ENCODE peak calls at places on chromosome 14, in six cellular contexts. One of them, this sample, is unnamed. For H3K9me3, the result is how much of the 10 kb centered on the place peaks cover.

GRCh38 chr14:93731753-93732152 is 56.5 kb downstream of the PRIMA1 start:
- DNase-seq in Peyer's patch: no peak
- DNase-seq in upper lobe of right lung: no peak
- DNase-seq in pancreas: no peak
- DNase-seq in left lung: peak
- DNase-seq in SK-N-SH: no peak
- DNase-seq in this sample: no peak

GRCh38 chr14:84937449-84937848 is 592.5 kb upstream of the FLRT2 start:
- DNase-seq in Peyer's patch: no peak
- DNase-seq in upper lobe of right lung: no peak
- DNase-seq in pancreas: peak
- DNase-seq in left lung: no peak
- DNase-seq in SK-N-SH: no peak
- DNase-seq in this sample: no peak

GRCh38 chr14:84390010-84390409 is 1139.9 kb upstream of the FLRT2 start:
- DNase-seq in Peyer's patch: no peak
- DNase-seq in upper lobe of right lung: no peak
- DNase-seq in pancreas: no peak
- DNase-seq in left lung: no peak
- DNase-seq in SK-N-SH: no peak
- DNase-seq in this sample: no peak

GRCh38 chr14:72883109-72883508 is 10.8 kb downstream of the DPF3 start:
- DNase-seq in Peyer's patch: no peak
- DNase-seq in upper lobe of right lung: no peak
- DNase-seq in pancreas: no peak
- DNase-seq in left lung: no peak
- DNase-seq in SK-N-SH: no peak
- DNase-seq in this sample: no peak

GRCh38 chr14:57870686-57871457 is 5.0 kb upstream of the SLC35F4 start:
- DNase-seq in Peyer's patch: no peak
- DNase-seq in upper lobe of right lung: no peak
- DNase-seq in pancreas: no peak
- DNase-seq in left lung: no peak
- DNase-seq in SK-N-SH: no peak
- DNase-seq in this sample: no peak

GRCh38 chr14:29453045-29453444 is 474.6 kb downstream of the PRKD1 start:
- DNase-seq in Peyer's patch: no peak
- DNase-seq in upper lobe of right lung: no peak
- DNase-seq in pancreas: no peak
- DNase-seq in left lung: no peak
- DNase-seq in SK-N-SH: no peak
- DNase-seq in this sample: no peak

GRCh38 chr14:61174395-61175386 is 106.4 kb downstream of the TMEM30B start:
- DNase-seq in Peyer's patch: no peak
- DNase-seq in upper lobe of right lung: no peak
- DNase-seq in pancreas: no peak
- DNase-seq in left lung: no peak
- DNase-seq in SK-N-SH: no peak
- DNase-seq in this sample: no peak

GRCh38 chr14:32201816-32202467 is at the start of gene RNU6-7:
- DNase-seq in Peyer's patch: peak
- DNase-seq in upper lobe of right lung: no peak
- DNase-seq in pancreas: peak
- DNase-seq in left lung: no peak
- DNase-seq in SK-N-SH: peak
- DNase-seq in this sample: peak

GRCh38 chr14:59022144-59022543 is 166.3 kb upstream of the DAAM1 start:
- DNase-seq in Peyer's patch: no peak
- DNase-seq in upper lobe of right lung: no peak
- DNase-seq in pancreas: no peak
- DNase-seq in left lung: no peak
- DNase-seq in SK-N-SH: no peak
- DNase-seq in this sample: no peak

GRCh38 chr14:53306267-53306721 is 153.2 kb upstream of the DDHD1 start:
- DNase-seq in Peyer's patch: peak
- DNase-seq in upper lobe of right lung: peak
- DNase-seq in pancreas: peak
- DNase-seq in left lung: peak
- DNase-seq in SK-N-SH: peak
- DNase-seq in this sample: peak

GRCh38 chr14:73460691-73461127 is 2.4 kb upstream of the NUMB start:
- DNase-seq in Peyer's patch: no peak
- DNase-seq in upper lobe of right lung: no peak
- DNase-seq in pancreas: no peak
- DNase-seq in left lung: no peak
- DNase-seq in SK-N-SH: no peak
- DNase-seq in this sample: no peak

GRCh38 chr14:58171090-58171489 is 19.1 kb upstream of the ARMH4 start:
- DNase-seq in Peyer's patch: peak
- DNase-seq in upper lobe of right lung: peak
- DNase-seq in pancreas: peak
- DNase-seq in left lung: peak
- DNase-seq in SK-N-SH: peak
- DNase-seq in this sample: no peak

GRCh38 chr14:69713127-69713800 is 53.7 kb upstream of the SRSF5 start:
- DNase-seq in Peyer's patch: peak
- DNase-seq in upper lobe of right lung: no peak
- DNase-seq in pancreas: no peak
- DNase-seq in left lung: no peak
- DNase-seq in SK-N-SH: no peak
- DNase-seq in this sample: no peak

GRCh38 chr14:85558505-85558904 is 28.6 kb downstream of the FLRT2 start:
- DNase-seq in Peyer's patch: no peak
- DNase-seq in upper lobe of right lung: no peak
- DNase-seq in pancreas: no peak
- DNase-seq in left lung: no peak
- DNase-seq in SK-N-SH: no peak
- DNase-seq in this sample: no peak

GRCh38 chr14:65229431-65230286 is 127.3 kb upstream of the MAX start:
- DNase-seq in Peyer's patch: peak
- DNase-seq in upper lobe of right lung: peak
- DNase-seq in pancreas: peak
- DNase-seq in left lung: no peak
- DNase-seq in SK-N-SH: peak
- DNase-seq in this sample: peak

GRCh38 chr14:52902971-52903385 is 47.9 kb downstream of the FERMT2 start:
- DNase-seq in Peyer's patch: no peak
- DNase-seq in upper lobe of right lung: no peak
- DNase-seq in pancreas: no peak
- DNase-seq in left lung: no peak
- DNase-seq in SK-N-SH: no peak
- DNase-seq in this sample: no peak

GRCh38 chr14:69490219-69490918 is 5.8 kb downstream of the PLEKHD1 start:
- DNase-seq in Peyer's patch: no peak
- DNase-seq in upper lobe of right lung: peak
- DNase-seq in pancreas: no peak
- DNase-seq in left lung: no peak
- DNase-seq in SK-N-SH: no peak
- DNase-seq in this sample: no peak

GRCh38 chr14:87067597-87067996 is 925.4 kb downstream of the GALC start:
- DNase-seq in Peyer's patch: no peak
- DNase-seq in upper lobe of right lung: no peak
- DNase-seq in pancreas: no peak
- DNase-seq in left lung: no peak
- DNase-seq in SK-N-SH: no peak
- DNase-seq in this sample: no peak

GRCh38 chr14:92316116-92316515 is 6.8 kb upstream of the SLC24A4 start:
- DNase-seq in Peyer's patch: no peak
- DNase-seq in upper lobe of right lung: no peak
- DNase-seq in pancreas: no peak
- DNase-seq in left lung: no peak
- DNase-seq in SK-N-SH: no peak
- DNase-seq in this sample: no peak

GRCh38 chr14:92728781-92729364 is 19.6 kb downstream of the LGMN start:
- DNase-seq in Peyer's patch: peak
- DNase-seq in upper lobe of right lung: no peak
- DNase-seq in pancreas: no peak
- DNase-seq in left lung: peak
- DNase-seq in SK-N-SH: no peak
- DNase-seq in this sample: no peak

GRCh38 chr14:61468063-61468825 is 146.9 kb downstream of the PRKCH start:
- DNase-seq in Peyer's patch: no peak
- DNase-seq in upper lobe of right lung: no peak
- DNase-seq in pancreas: no peak
- DNase-seq in left lung: no peak
- DNase-seq in SK-N-SH: no peak
- DNase-seq in this sample: no peak

GRCh38 chr14:81655423-81656314 is 122.0 kb upstream of the SEL1L start:
- DNase-seq in Peyer's patch: no peak
- DNase-seq in upper lobe of right lung: no peak
- DNase-seq in pancreas: no peak
- DNase-seq in left lung: no peak
- DNase-seq in SK-N-SH: no peak
- DNase-seq in this sample: no peak

GRCh38 chr14:100810861-100811461 is 15.0 kb upstream of the MEG3 start:
- DNase-seq in Peyer's patch: no peak
- DNase-seq in upper lobe of right lung: no peak
- DNase-seq in pancreas: no peak
- DNase-seq in left lung: no peak
- DNase-seq in SK-N-SH: no peak
- DNase-seq in this sample: no peak
- H3K9me3 ChIP-seq in Peyer's patch: under half
- H3K9me3 ChIP-seq in upper lobe of right lung: under half
- H3K9me3 ChIP-seq in pancreas: under half
- H3K9me3 ChIP-seq in left lung: under half
- H3K9me3 ChIP-seq in SK-N-SH: under half
- H3K9me3 ChIP-seq in this sample: under half

DNA sequence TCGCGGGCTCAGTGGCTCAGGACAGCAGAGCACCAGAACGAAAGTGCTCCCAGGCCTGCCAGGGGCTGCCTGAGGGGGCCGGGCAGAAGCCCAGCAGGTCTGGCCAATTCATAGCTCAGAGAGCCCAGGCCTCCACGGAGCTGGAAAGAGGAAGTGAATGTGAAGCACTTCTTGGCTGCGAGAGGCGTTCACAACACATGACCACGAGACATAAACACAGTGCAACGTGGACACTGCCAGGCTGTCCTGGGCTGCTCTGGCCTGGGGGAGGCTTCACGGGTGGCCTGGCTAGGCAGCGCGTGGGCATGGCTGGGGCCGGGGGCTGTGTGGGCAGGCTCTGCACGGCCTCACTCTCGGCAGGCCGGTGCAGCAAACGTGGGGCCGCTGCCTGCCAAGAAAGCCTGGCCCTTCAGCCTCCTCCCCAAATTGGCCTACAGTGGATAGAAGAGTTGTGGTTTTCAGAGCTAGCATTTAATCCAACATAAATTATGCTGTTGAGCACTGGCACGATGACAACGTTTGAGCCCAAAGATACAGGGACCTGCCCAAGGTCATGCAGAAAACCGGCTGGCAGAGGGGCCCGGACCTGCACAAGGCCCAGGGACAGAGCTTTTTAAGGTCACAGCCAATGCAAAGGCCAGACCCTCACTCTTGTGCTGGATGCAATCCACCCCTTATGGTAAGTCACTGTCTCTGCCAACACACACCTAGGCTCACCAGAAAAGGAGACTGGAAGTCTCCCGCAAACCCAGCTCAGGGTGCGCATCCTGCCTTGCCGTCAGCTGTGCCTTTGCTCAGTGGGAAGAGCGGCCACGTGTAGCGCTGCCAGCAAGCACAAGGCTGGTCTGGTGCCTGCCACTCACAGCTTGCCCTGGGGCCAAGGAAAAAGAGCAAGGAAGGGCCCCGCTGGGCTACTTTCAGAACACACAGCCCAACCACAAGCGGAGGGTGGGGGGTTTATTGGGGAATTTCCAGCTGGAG is 8.6 kb downstream of the SLC25A29 start:
- DNase-seq in Peyer's patch: peak
- DNase-seq in upper lobe of right lung: peak
- DNase-seq in pancreas: peak
- DNase-seq in left lung: peak
- DNase-seq in SK-N-SH: peak
- DNase-seq in this sample: no peak
- H3K4me3 ChIP-seq in Peyer's patch: peak
- H3K4me3 ChIP-seq in upper lobe of right lung: peak
- H3K4me3 ChIP-seq in pancreas: no peak
- H3K4me3 ChIP-seq in left lung: no peak
- H3K4me3 ChIP-seq in SK-N-SH: no peak
- H3K4me3 ChIP-seq in this sample: no peak

GRCh38 chr14:106208794-106209193 is 682.4 kb downstream of the TMEM121 start:
- DNase-seq in Peyer's patch: no peak
- DNase-seq in upper lobe of right lung: no peak
- DNase-seq in pancreas: no peak
- DNase-seq in left lung: no peak
- DNase-seq in SK-N-SH: no peak
- DNase-seq in this sample: no peak

GRCh38 chr14:106209745-106210144 is 683.4 kb downstream of the TMEM121 start:
- DNase-seq in Peyer's patch: no peak
- DNase-seq in upper lobe of right lung: no peak
- DNase-seq in pancreas: no peak
- DNase-seq in left lung: no peak
- DNase-seq in SK-N-SH: no peak
- DNase-seq in this sample: peak

GRCh38 chr14:106211489-106211888 is 685.1 kb downstream of the TMEM121 start:
- DNase-seq in Peyer's patch: no peak
- DNase-seq in upper lobe of right lung: no peak
- DNase-seq in pancreas: no peak
- DNase-seq in left lung: no peak
- DNase-seq in SK-N-SH: no peak
- DNase-seq in this sample: no peak

GRCh38 chr14:106207316-106207715 is 680.9 kb downstream of the TMEM121 start:
- DNase-seq in Peyer's patch: no peak
- DNase-seq in upper lobe of right lung: no peak
- DNase-seq in pancreas: no peak
- DNase-seq in left lung: no peak
- DNase-seq in SK-N-SH: no peak
- DNase-seq in this sample: no peak

DNA sequence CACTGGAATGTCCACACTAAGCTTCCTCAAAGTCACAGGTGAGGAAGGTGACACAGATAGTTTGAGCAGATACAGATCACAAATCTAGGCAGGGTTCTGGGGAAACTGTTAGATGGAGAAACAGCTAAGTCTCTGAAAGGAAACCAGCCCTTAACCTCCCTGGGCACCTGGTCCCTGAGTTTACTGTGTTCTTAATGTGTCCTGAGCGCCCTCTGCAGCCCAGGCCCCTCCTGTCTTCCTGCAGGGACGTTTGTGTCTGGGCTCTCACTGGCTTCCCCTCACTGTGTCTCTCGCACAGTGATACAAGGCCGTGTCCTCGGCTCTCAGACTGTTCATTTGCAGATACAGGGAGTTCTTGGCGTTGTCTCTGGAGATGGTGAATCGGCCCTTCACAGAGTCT is 684.3 kb downstream of the TMEM121 start:
- DNase-seq in Peyer's patch: no peak
- DNase-seq in upper lobe of right lung: no peak
- DNase-seq in pancreas: no peak
- DNase-seq in left lung: no peak
- DNase-seq in SK-N-SH: no peak
- DNase-seq in this sample: no peak
- H3K9me3 ChIP-seq in Peyer's patch: under half
- H3K9me3 ChIP-seq in upper lobe of right lung: under half
- H3K9me3 ChIP-seq in pancreas: under half
- H3K9me3 ChIP-seq in left lung: under half
- H3K9me3 ChIP-seq in SK-N-SH: under half
- H3K9me3 ChIP-seq in this sample: under half

GRCh38 chr14:103122578-103123127 is 608 bp upstream of the TNFAIP2 start:
- DNase-seq in Peyer's patch: no peak
- DNase-seq in upper lobe of right lung: no peak
- DNase-seq in pancreas: no peak
- DNase-seq in left lung: no peak
- DNase-seq in SK-N-SH: peak
- DNase-seq in this sample: no peak
- H3K4me3 ChIP-seq in Peyer's patch: peak
- H3K4me3 ChIP-seq in upper lobe of right lung: peak
- H3K4me3 ChIP-seq in pancreas: peak
- H3K4me3 ChIP-seq in left lung: peak
- H3K4me3 ChIP-seq in SK-N-SH: no peak
- H3K4me3 ChIP-seq in this sample: no peak

GRCh38 chr14:20019257-20019865 is at the start of gene OR4K14:
- DNase-seq in Peyer's patch: no peak
- DNase-seq in upper lobe of right lung: no peak
- DNase-seq in pancreas: no peak
- DNase-seq in left lung: no peak
- DNase-seq in SK-N-SH: no peak
- DNase-seq in this sample: no peak
- H3K9me3 ChIP-seq in Peyer's patch: under half
- H3K9me3 ChIP-seq in upper lobe of right lung: under half
- H3K9me3 ChIP-seq in pancreas: under half
- H3K9me3 ChIP-seq in left lung: under half
- H3K9me3 ChIP-seq in SK-N-SH: under half
- H3K9me3 ChIP-seq in this sample: under half

This sample was measured in CD8-positive, alpha-beta memory T cell.